ENCODE peak calls at places on chromosomes 7 and 10, in nine cellular contexts. M, F, T, R, V, I, C, X and B are unnamed samples.

GRCh38 chr7:74475243-74475986 is 21.7 kb downstream of the GTF2IRD1 start:
- DNase-seq in M (no peak), F (no peak), T (no peak), R (no peak), V (no peak), I (no peak), C (peak; percentile 83), X (no peak), B (no peak)

GRCh38 chr10:79230563-79231249 is 116.6 kb upstream of the PPIF start:
- DNase-seq in M (no peak), F (no peak), T (no peak), R (no peak), V (no peak), I (no peak), C (no peak), X (no peak), B (no peak)

GRCh38 chr10:122044045-122044661 is 55.2 kb downstream of the TACC2 start:
- DNase-seq in M (no peak), F (peak; percentile 18), T (no peak), R (no peak), V (peak; percentile 62), I (no peak), C (no peak), X (no peak), B (no peak)

GRCh38 chr10:103145860-103146466 is 47.1 kb downstream of the NT5C2 start:
- DNase-seq in M (peak; percentile 21), F (no peak), T (peak; percentile 97), R (peak; percentile 55), V (peak; percentile 96), I (no peak), C (no peak), X (no peak), B (peak; percentile 93)

GRCh38 chr10:20552382-20552781 is 344.7 kb downstream of the NEBL start:
- DNase-seq in M (no peak), F (no peak), T (no peak), R (no peak), V (peak; percentile 3), I (no peak), C (no peak), X (no peak), B (no peak)

GRCh38 chr7:36348256-36348655 is 41.4 kb upstream of the ANLN start:
- DNase-seq in M (no peak), F (no peak), T (peak; percentile 35), R (peak; percentile 69), V (peak; percentile 56), I (no peak), C (no peak), X (no peak), B (peak; percentile 7)

GRCh38 chr7:139231513-139232376 is 708 bp downstream of the UBN2 start:
- DNase-seq in M (peak; percentile 21), F (peak; percentile 87), T (peak; percentile 42), R (no peak), V (peak; percentile 47), I (no peak), C (peak; percentile 55), X (no peak), B (no peak)

GRCh38 chr10:17516376-17516775 is 62.0 kb upstream of the ST8SIA6 start:
- DNase-seq in M (no peak), F (no peak), T (no peak), R (no peak), V (no peak), I (peak; percentile 79), C (no peak), X (no peak), B (no peak)

DNA sequence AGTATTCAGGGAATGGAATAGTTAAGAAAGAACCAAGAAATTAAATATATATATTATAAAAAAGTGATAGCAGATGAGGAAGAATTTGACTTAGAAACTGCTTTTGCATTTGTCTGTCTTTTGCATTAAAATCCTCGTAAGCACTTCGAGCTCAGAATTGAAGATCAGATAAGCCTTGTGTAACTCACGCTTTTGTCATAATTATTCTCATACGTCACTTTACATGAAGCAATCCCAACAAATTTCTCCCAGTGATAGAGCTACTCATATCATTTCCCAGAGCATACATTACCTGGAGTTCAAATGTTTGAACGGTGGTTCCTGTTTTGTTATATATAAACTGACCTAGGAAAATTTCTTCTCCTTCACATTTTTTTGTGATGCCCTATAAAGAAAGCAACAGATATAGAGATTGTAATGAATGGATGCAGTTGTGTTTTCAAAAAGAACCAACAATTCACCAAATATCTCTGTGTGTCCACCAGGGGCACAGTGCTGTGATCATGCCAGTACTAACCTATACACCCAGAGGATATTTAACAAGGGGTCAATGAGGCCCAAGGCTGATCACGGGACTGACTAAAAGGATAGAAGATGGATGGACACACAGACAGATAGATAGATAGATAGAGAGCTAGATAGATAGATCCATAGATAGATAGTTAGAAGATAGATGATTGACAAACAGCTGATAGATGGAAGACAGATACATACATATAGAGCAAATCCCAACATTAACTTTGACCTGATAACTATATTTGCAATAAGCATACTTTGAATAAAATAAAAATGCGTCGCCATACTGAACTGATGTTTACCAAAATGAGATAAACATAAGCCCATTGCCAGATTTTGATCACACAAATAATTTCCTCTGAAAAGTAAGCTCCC is 9.3 kb upstream of the HUS1 start:
- DNase-seq in M (no peak), F (no peak), T (peak; percentile 22), R (no peak), V (no peak), I (no peak), C (peak; percentile 27), X (no peak), B (no peak)
- TF ChIP-seq CTCF in M (no peak), F (no peak), T (peak; percentile 62), R (peak; percentile 49), V (peak; percentile 51), I (peak; percentile 29), C (peak; percentile 82), X (no peak), B (peak; percentile 25)

GRCh38 chr10:119165171-119166110 is at the start of gene SFXN4:
- DNase-seq in M (peak; percentile 84), F (peak; percentile 96), T (peak; percentile 49), R (no peak), V (peak; percentile 31), I (no peak), C (peak; percentile 80), X (peak; percentile 14), B (no peak)

GRCh38 chr10:119162121-119162520 is 3.4 kb downstream of the SFXN4 start:
- DNase-seq in M (no peak), F (no peak), T (no peak), R (no peak), V (no peak), I (no peak), C (no peak), X (no peak), B (no peak)

GRCh38 chr10:119159332-119159731 is 6.2 kb downstream of the SFXN4 start:
- DNase-seq in M (no peak), F (no peak), T (no peak), R (no peak), V (no peak), I (no peak), C (no peak), X (no peak), B (no peak)

GRCh38 chr10:119162693-119163092 is 2.8 kb downstream of the SFXN4 start:
- DNase-seq in M (no peak), F (no peak), T (no peak), R (no peak), V (no peak), I (no peak), C (no peak), X (no peak), B (no peak)

DNA sequence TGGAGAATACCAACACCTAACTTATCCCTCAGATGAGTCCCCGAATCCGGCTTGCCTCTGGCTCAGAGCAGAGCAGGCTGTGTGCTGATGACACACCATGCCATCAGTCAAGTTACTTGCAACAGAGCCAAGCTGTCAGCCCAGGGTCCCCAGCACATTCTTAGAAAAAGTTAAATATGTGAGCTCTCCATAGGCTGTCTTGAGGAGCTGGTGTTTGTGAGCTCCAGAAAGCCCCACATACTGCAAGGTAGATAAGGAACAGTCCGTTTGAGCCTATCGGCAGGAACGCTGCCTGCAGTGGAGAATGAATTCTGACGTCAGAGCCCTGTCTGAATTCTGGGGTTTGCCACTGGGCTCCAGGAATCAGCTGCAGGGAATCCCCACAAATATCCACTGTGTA is 3.8 kb downstream of the SFXN4 start:
- DNase-seq in M (no peak), F (no peak), T (peak; percentile 25), R (no peak), V (peak; percentile 65), I (no peak), C (no peak), X (no peak), B (no peak)
- TF ChIP-seq CTCF in M (no peak), F (no peak), T (peak; percentile 11), R (no peak), V (peak; percentile 3), I (no peak), C (no peak), X (no peak), B (no peak)

GRCh38 chr10:93771354-93771753 is 13.6 kb downstream of the LGI1 start:
- DNase-seq in M (no peak), F (no peak), T (no peak), R (no peak), V (no peak), I (no peak), C (no peak), X (no peak), B (no peak)

GRCh38 chr10:93775330-93775729 is 17.6 kb downstream of the LGI1 start:
- DNase-seq in M (no peak), F (no peak), T (no peak), R (no peak), V (no peak), I (no peak), C (no peak), X (no peak), B (no peak)

GRCh38 chr10:93773705-93774104 is 16.0 kb downstream of the LGI1 start:
- DNase-seq in M (no peak), F (no peak), T (no peak), R (no peak), V (no peak), I (no peak), C (no peak), X (no peak), B (no peak)

GRCh38 chr10:93777092-93777491 is 19.4 kb downstream of the LGI1 start:
- DNase-seq in M (no peak), F (no peak), T (no peak), R (no peak), V (no peak), I (no peak), C (no peak), X (no peak), B (no peak)

DNA sequence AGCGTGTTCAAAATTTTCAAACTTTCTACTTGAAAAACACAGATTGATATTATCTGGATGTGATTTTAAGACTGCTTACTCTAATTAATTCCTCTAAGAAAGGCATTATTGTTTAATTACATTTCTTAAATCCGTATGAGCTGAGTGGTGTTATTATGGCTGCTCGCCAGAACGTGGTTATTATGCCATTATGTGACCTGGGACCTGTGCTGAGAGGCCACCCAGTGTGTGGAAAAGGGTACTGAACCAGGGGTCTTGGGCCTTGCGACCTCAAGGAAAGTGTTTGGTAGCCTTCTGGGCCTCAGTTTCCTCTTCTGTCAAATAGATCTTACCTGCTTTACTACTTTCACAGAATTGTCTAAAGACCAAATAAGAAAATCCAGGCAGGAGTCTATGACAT is 15.4 kb downstream of the LGI1 start:
- DNase-seq in M (no peak), F (no peak), T (no peak), R (no peak), V (no peak), I (no peak), C (no peak), X (no peak), B (no peak)
- TF ChIP-seq CTCF in M (no peak), F (no peak), T (no peak), R (no peak), V (no peak), I (no peak), C (no peak), X (no peak), B (no peak)

GRCh38 chr10:28801869-28802268 is 124.5 kb downstream of the BAMBI start:
- DNase-seq in M (no peak), F (no peak), T (no peak), R (no peak), V (no peak), I (no peak), C (no peak), X (no peak), B (no peak)

GRCh38 chr10:28798964-28799363 is 121.6 kb downstream of the BAMBI start:
- DNase-seq in M (no peak), F (no peak), T (no peak), R (no peak), V (no peak), I (no peak), C (no peak), X (no peak), B (no peak)

GRCh38 chr10:28798428-28798955 is 121.2 kb downstream of the BAMBI start:
- DNase-seq in M (no peak), F (no peak), T (no peak), R (no peak), V (no peak), I (no peak), C (no peak), X (no peak), B (no peak)

GRCh38 chr10:28801247-28801646 is 123.9 kb downstream of the BAMBI start:
- DNase-seq in M (no peak), F (no peak), T (no peak), R (no peak), V (no peak), I (no peak), C (no peak), X (no peak), B (no peak)

DNA sequence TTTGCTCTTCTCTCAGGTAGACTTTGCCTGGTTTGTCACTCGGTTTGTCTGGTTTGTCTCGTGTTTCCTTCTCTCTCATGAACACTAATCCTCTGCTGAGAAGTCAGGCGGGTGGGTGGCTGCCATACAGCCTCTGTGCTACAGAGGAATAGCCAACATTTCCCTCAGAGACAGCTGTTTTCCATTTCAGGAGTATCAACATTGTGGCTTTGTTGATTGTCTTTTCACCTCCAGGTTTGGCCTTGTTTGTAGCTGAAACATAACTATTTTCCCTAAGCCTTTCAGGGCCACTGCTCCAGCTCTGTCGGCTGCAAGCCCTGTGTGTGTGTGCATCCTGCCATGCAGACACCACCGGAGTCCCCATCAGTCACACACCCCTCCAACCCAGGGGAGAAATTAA is 122.8 kb downstream of the BAMBI start:
- DNase-seq in M (no peak), F (no peak), T (no peak), R (no peak), V (peak; percentile 3), I (no peak), C (no peak), X (no peak), B (peak; percentile 16)
- TF ChIP-seq CTCF in M (no peak), F (no peak), T (no peak), R (no peak), V (no peak), I (no peak), C (no peak), X (no peak), B (no peak)